ENCODE peak calls at places on chromosomes 12 and 14, in nine cellular contexts. D is activated CD4-positive, alpha-beta T cell treated with anti-CD3 and anti-CD28 coated beads for 24 hours; Y is NCI-H1092 treated with DMSO at 0.1 percent for 48 hours; N is globus pallidus; S is IMR-90; E is smooth muscle cell of the brain vasculature; H is HCT116; V is NCI-H226; J is activated naive CD4-positive, alpha-beta T cell treated with Interleukin-2 at 50 U/mL for 16 hours. A is an unnamed sample.

GRCh38 chr14:73823339-73823885 is 28.2 kb upstream of the PTGR2 start:
- DNase-seq in N (no peak), Y (no peak), H (no peak), J (no peak), D (no peak), S (no peak), V (no peak), E (no peak), A (no peak)

GRCh38 chr12:124738636-124739467 is 124.8 kb downstream of the SCARB1 start:
- DNase-seq in Y (no peak), V (no peak), S (peak), D (no peak), J (no peak), E (no peak), N (no peak), H (no peak), A (no peak)

GRCh38 chr12:62686938-62687337 is 220.3 kb downstream of the MON2 start:
- DNase-seq in Y (no peak), E (no peak), H (no peak), D (no peak), N (no peak), J (no peak), V (no peak), S (no peak), A (no peak)

GRCh38 chr12:46209914-46210834 is 58.7 kb downstream of the SLC38A1 start:
- DNase-seq in V (peak), D (peak), J (peak), H (no peak), S (no peak), Y (peak), E (no peak), N (no peak), A (no peak)

GRCh38 chr12:124681779-124682391 is 114.5 kb upstream of the NCOR2 start:
- DNase-seq in S (peak), E (no peak), Y (no peak), N (no peak), V (no peak), D (no peak), H (no peak), J (no peak), A (no peak)

GRCh38 chr12:26701604-26702215 is 131.3 kb downstream of the ITPR2 start:
- DNase-seq in V (no peak), D (no peak), S (peak), N (peak), J (no peak), Y (peak), E (no peak), H (peak), A (no peak)

GRCh38 chr12:1927751-1928351 is 9.4 kb upstream of the CACNA2D4 start:
- DNase-seq in S (no peak), Y (peak), D (no peak), N (no peak), H (no peak), J (no peak), V (no peak), E (no peak), A (no peak)

GRCh38 chr12:795305-795704 is 42.9 kb downstream of the WNK1 start:
- DNase-seq in V (no peak), D (peak), E (no peak), S (no peak), J (peak), H (no peak), Y (no peak), N (no peak), A (no peak)

GRCh38 chr12:17809206-17809605 is 280.8 kb downstream of the RERGL start:
- DNase-seq in J (no peak), V (no peak), N (no peak), E (no peak), S (no peak), Y (no peak), D (no peak), H (no peak), A (no peak)

GRCh38 chr14:99349721-99350495 is 77.9 kb upstream of the BCL11B start:
- DNase-seq in D (no peak), E (no peak), Y (no peak), J (no peak), S (no peak), N (no peak), V (no peak), H (no peak), A (no peak)

GRCh38 chr14:100677152-100677924 is 49.4 kb upstream of the DLK1 start:
- DNase-seq in E (no peak), Y (peak), V (no peak), J (no peak), N (no peak), H (no peak), D (no peak), S (no peak), A (no peak)